ENCODE peak calls at places on chromosomes 5 and 9, in ten cellular contexts. A is amniotic stem cell; T is cerebellum; L is Jurkat, Clone E6-1; G is fibroblast of the aortic adventitia; Q is ureter; E is naive thymus-derived CD8-positive, alpha-beta T cell; Z is NB4; K is GOT3; I is GM18507. H is an unnamed sample.

GRCh38 chr5:100860407-100860806 is 42.7 kb downstream of the ST8SIA4 start:
- DNase-seq in A (no peak), T (no peak), L (no peak), G (no peak), Q (no peak), E (no peak), Z (no peak), K (no peak), I (no peak), H (no peak)

GRCh38 chr5:14112998-14113652 is 30.0 kb upstream of the TRIO start:
- DNase-seq in A (no peak), T (no peak), L (no peak), G (no peak), Q (peak), E (no peak), Z (no peak), K (no peak), I (no peak), H (no peak)

GRCh38 chr5:122858451-122858850 is 13.0 kb downstream of the SNX24 start:
- DNase-seq in A (no peak), T (no peak), L (no peak), G (peak), Q (no peak), E (no peak), Z (no peak), K (no peak), I (no peak), H (no peak)

GRCh38 chr9:17793713-17794622 is 215.1 kb downstream of the SH3GL2 start:
- DNase-seq in A (peak), T (no peak), L (no peak), G (peak), Q (no peak), E (no peak), Z (peak), K (no peak), I (no peak), H (no peak)

GRCh38 chr5:96175090-96175489 is 213.4 kb upstream of the ELL2 start:
- DNase-seq in A (no peak), T (no peak), L (peak), G (no peak), Q (no peak), E (no peak), Z (peak), K (no peak), I (no peak), H (no peak)

GRCh38 chr5:82204567-82204966 is 73.6 kb downstream of the RPS23 start:
- DNase-seq in A (no peak), T (no peak), L (no peak), G (no peak), Q (no peak), E (no peak), Z (no peak), K (no peak), I (no peak), H (no peak)

GRCh38 chr5:168987540-168988300 is 313.2 kb downstream of the SLIT3 start:
- DNase-seq in A (no peak), T (peak), L (peak), G (peak), Q (peak), E (no peak), Z (peak), K (no peak), I (peak), H (peak)

GRCh38 chr5:157608972-157609565 is 33.5 kb upstream of the ADAM19 start:
- DNase-seq in A (no peak), T (no peak), L (no peak), G (peak), Q (no peak), E (no peak), Z (no peak), K (no peak), I (no peak), H (no peak)

GRCh38 chr9:30235564-30235963 is 2148.9 kb upstream of the ACO1 start:
- DNase-seq in A (no peak), T (no peak), L (no peak), G (no peak), Q (no peak), E (no peak), Z (no peak), K (no peak), I (no peak), H (no peak)

H was measured in AG09319.